ENCODE peak calls at places on chromosomes 6 and 20, in seven cellular contexts. Y is NCI-H1417 treated with DMSO at 0.1 percent for 48 hours; E is DMS153; R is T-helper 2 cell; C is islet precursor cell; U is T-helper 22 cell; K is CD8-positive, alpha-beta memory T cell. X is an unnamed sample.
A peak's percentile ranks its signal among the peaks of the same experiment; 100 is the strongest.

GRCh38 chr6:15595461-15596173 is 67.2 kb downstream of the DTNBP1 start:
- DNase-seq in Y (no peak), E (no peak), R (no peak), C (no peak), U (no peak), K (no peak), X (no peak)

GRCh38 chr20:8152183-8152582 is 20.1 kb downstream of the PLCB1 start:
- DNase-seq in Y (no peak), E (no peak), R (no peak), C (no peak), U (no peak), K (no peak), X (no peak)

GRCh38 chr6:43269273-43270007 is 26.2 kb downstream of the TTBK1 start:
- DNase-seq in Y (no peak), E (no peak), R (no peak), C (no peak), U (no peak), K (peak; percentile 26), X (no peak)

GRCh38 chr6:33655155-33655554 is 34.0 kb downstream of the ITPR3 start:
- DNase-seq in Y (no peak), E (no peak), R (no peak), C (no peak), U (no peak), K (no peak), X (peak; percentile 42)

GRCh38 chr6:37690964-37691735 is 6.5 kb downstream of the MDGA1 start:
- DNase-seq in Y (no peak), E (no peak), R (no peak), C (no peak), U (no peak), K (no peak), X (no peak)

GRCh38 chr20:3199206-3199605 is 5.3 kb downstream of the DDRGK1 start:
- DNase-seq in Y (no peak), E (no peak), R (no peak), C (no peak), U (no peak), K (no peak), X (no peak)

GRCh38 chr20:15628954-15629353 is 944.3 kb downstream of the KIF16B start:
- DNase-seq in Y (no peak), E (no peak), R (no peak), C (no peak), U (no peak), K (no peak), X (no peak)

GRCh38 chr6:69907981-69908498 is 41.7 kb downstream of the COL19A1 start:
- DNase-seq in Y (no peak), E (no peak), R (no peak), C (no peak), U (no peak), K (no peak), X (peak; percentile 11)

GRCh38 chr20:22346716-22347115 is 237.7 kb downstream of the FOXA2 start:
- DNase-seq in Y (no peak), E (no peak), R (no peak), C (no peak), U (no peak), K (no peak), X (no peak)

GRCh38 chr20:58627212-58628072 is 23.6 kb upstream of the STX16 start:
- DNase-seq in Y (no peak), E (no peak), R (no peak), C (no peak), U (peak; percentile 12), K (no peak), X (no peak)

GRCh38 chr20:62020935-62021701 is 44.6 kb downstream of the TAF4 start:
- DNase-seq in Y (no peak), E (no peak), R (no peak), C (no peak), U (no peak), K (no peak), X (no peak)

GRCh38 chr6:140576004-140576555 is 1201.6 kb upstream of the CITED2 start:
- DNase-seq in Y (no peak), E (no peak), R (no peak), C (no peak), U (no peak), K (no peak), X (no peak)

GRCh38 chr6:14354919-14355572 is 237.5 kb downstream of the CD83 start:
- DNase-seq in Y (no peak), E (no peak), R (no peak), C (no peak), U (no peak), K (no peak), X (peak; percentile 41)

GRCh38 chr6:107489636-107490567 is at the start of gene SOBP:
- DNase-seq in Y (no peak), E (peak; percentile 30), R (no peak), C (peak; percentile 65), U (peak; percentile 21), K (peak; percentile 39), X (no peak)

GRCh38 chr6:97437087-97437486 is 154.1 kb upstream of the MMS22L start:
- DNase-seq in Y (no peak), E (no peak), R (no peak), C (no peak), U (no peak), K (no peak), X (no peak)

GRCh38 chr6:2507016-2507415 is 243.7 kb downstream of the MYLK4 start:
- DNase-seq in Y (no peak), E (no peak), R (no peak), C (no peak), U (no peak), K (no peak), X (no peak)